ENCODE peak calls at places on chromosome 18, in ten cellular contexts. T, D, I, V, M, G, B, P, F and X are unnamed samples.

GRCh38 chr18:65735166-65735565 is 15.6 kb upstream of the CDH7 start:
- DNase-seq in I (no peak), P (no peak), M (no peak), V (no peak), F (no peak), T (no peak), G (no peak), D (no peak), B (no peak), X (no peak)

GRCh38 chr18:49921278-49922037 is 108.1 kb upstream of the ACAA2 start:
- DNase-seq in P (no peak), M (no peak), I (no peak), V (no peak), T (no peak), G (no peak), B (no peak), F (no peak), D (no peak), X (no peak)

GRCh38 chr18:3379685-3380084 is 70.3 kb upstream of the TGIF1 start:
- DNase-seq in G (no peak), D (no peak), M (no peak), V (no peak), T (no peak), I (no peak), P (no peak), F (no peak), B (no peak), X (no peak)

GRCh38 chr18:58580078-58580477 is 48.8 kb downstream of the ALPK2 start:
- DNase-seq in F (no peak), T (no peak), B (no peak), P (peak; percentile 43), D (peak; percentile 81), V (no peak), M (no peak), G (no peak), I (no peak), X (no peak)

GRCh38 chr18:51028201-51028805 is 1.7 kb upstream of the SMAD4 start:
- DNase-seq in T (no peak), F (no peak), M (no peak), B (no peak), D (peak; percentile 24), V (peak; percentile 57), P (peak; percentile 50), G (no peak), I (peak; percentile 43), X (no peak)

GRCh38 chr18:24140697-24141096 is 1.8 kb downstream of the CABYR start:
- DNase-seq in D (no peak), G (no peak), I (no peak), P (no peak), V (no peak), T (no peak), F (no peak), B (no peak), M (no peak), X (no peak)

GRCh38 chr18:6874316-6874715 is 144.8 kb downstream of the ARHGAP28 start:
- DNase-seq in V (no peak), B (no peak), G (no peak), D (no peak), F (no peak), M (no peak), P (peak; percentile 13), T (no peak), I (no peak), X (no peak)

GRCh38 chr18:22983175-22983574 is 50.0 kb downstream of the RBBP8 start:
- DNase-seq in I (no peak), D (peak; percentile 41), T (no peak), B (no peak), G (no peak), M (no peak), F (no peak), V (no peak), P (peak; percentile 64), X (no peak)

GRCh38 chr18:2656237-2657042 is 914 bp downstream of the SMCHD1 start:
- DNase-seq in T (peak; percentile 56), M (peak; percentile 90), I (peak; percentile 72), P (peak; percentile 31), D (peak; percentile 13), G (peak; percentile 72), V (peak; percentile 70), F (peak; percentile 47), B (peak; percentile 55), X (peak; percentile 60)

GRCh38 chr18:51614033-51614432 is 416.6 kb upstream of the MEX3C start:
- DNase-seq in D (peak; percentile 90), I (no peak), V (peak; percentile 81), F (peak; percentile 5), T (no peak), P (no peak), B (peak; percentile 55), M (no peak), G (peak; percentile 21), X (no peak)

GRCh38 chr18:48578289-48578688 is 39.5 kb downstream of the CTIF start:
- DNase-seq in B (no peak), T (no peak), F (no peak), I (no peak), G (no peak), D (no peak), V (no peak), P (no peak), M (no peak), X (no peak)

GRCh38 chr18:52063923-52064322 is 276.1 kb upstream of the DCC start:
- DNase-seq in D (no peak), T (no peak), F (no peak), P (no peak), G (no peak), V (no peak), B (no peak), I (no peak), M (no peak), X (no peak)

GRCh38 chr18:49677762-49678398 is 116.0 kb downstream of the LIPG start:
- DNase-seq in F (no peak), V (no peak), I (peak; percentile 44), G (no peak), D (no peak), P (no peak), T (no peak), B (no peak), M (no peak), X (no peak)

GRCh38 chr18:79070486-79070885 is 1.3 kb downstream of the ATP9B start:
- DNase-seq in V (peak; percentile 5), G (no peak), P (no peak), D (no peak), B (no peak), T (no peak), F (no peak), M (no peak), I (no peak), X (no peak)
- H3K9me3 ChIP-seq in V (peaks cover 28% of the 10 kb centered on the region), G (no peaks in the 10 kb centered on the region), P (peaks cover 2% of the 10 kb centered on the region), D (peaks cover 5% of the 10 kb centered on the region), B (no peaks in the 10 kb centered on the region), T (peaks cover 11% of the 10 kb centered on the region), F (no peaks in the 10 kb centered on the region), M (no peaks in the 10 kb centered on the region), I (no peaks in the 10 kb centered on the region), X (no peaks in the 10 kb centered on the region)

DNA sequence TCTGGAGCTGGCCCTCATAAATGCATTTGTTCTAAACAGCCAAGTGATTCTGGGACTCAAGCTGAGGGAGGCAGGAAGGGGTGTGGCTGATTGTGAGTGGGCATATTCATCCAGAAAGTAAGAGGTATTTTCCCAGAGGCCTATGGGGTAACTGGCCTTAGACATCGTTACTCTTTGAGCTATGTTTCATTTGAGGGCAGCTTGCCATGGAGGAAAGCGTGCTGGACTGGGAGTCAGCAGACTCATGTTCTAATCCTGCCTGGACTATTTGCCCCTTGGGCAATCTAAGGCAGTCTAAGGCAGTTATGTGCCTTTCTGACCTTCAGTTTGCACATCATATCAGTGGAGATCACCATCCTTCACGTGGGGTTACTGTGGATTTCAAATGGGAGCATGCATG is 93.5 kb upstream of the SLC14A2 start:
- DNase-seq in G (no peak), I (no peak), T (no peak), F (no peak), D (no peak), B (no peak), P (peak; percentile 22), V (no peak), M (no peak), X (no peak)
- H3K4me3 ChIP-seq in G (no peak overlapping the region), I (no peak overlapping the region), T (no peak overlapping the region), F (no peak overlapping the region), D (no peak overlapping the region), B (no peak overlapping the region), P (no peak overlapping the region), V (no peak overlapping the region), M (no peak overlapping the region), X (no peak overlapping the region)

DNA sequence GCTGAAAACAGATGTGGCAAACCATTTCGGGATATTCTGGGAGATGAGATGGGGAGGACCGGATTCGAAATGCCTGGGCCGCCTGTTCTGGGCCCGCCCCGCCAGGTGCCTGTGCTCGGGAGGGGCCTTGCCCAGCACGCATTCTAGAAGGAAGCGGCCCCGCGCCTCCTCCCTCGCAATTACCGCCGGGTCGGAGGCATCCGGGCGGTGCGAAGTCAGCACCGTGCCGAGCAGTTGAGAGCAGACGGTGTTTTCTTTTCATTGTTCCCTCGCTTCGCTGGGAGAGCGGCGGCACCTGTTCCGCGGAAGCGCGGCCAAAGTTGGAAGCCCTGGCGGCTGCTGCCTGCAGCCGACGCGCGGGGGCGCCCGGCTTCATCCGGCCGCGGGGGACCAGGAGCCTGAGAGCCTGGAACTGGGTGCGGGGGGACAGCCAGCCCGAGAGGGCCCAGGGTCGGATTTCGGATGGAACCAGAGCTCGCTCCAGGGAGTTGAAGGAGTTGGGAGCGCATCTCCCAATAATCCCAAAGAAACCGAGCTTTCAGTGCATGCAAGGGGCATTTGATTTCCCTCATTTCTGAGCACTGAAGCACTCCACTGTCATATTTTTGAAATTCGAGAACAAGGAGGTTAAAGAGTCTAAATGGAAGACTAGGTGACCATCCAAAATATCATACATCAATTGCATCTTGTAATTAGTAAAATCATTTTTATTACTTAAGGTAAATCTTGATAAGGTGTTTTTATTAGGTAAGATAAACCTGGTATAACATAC is 241.8 kb upstream of the RAB12 start:
- DNase-seq in F (peak; percentile 11), I (peak; percentile 53), M (peak; percentile 76), T (no peak), B (peak; percentile 37), G (peak; percentile 55), V (peak; percentile 92), D (peak; percentile 7), P (no peak), X (peak; percentile 70)
- H3K9me3 ChIP-seq in F (no peaks in the 10 kb centered on the region), I (no peaks in the 10 kb centered on the region), M (no peaks in the 10 kb centered on the region), T (no peaks in the 10 kb centered on the region), B (no peaks in the 10 kb centered on the region), G (no peaks in the 10 kb centered on the region), V (no peaks in the 10 kb centered on the region), D (no peaks in the 10 kb centered on the region), P (no peaks in the 10 kb centered on the region), X (no peaks in the 10 kb centered on the region)

DNA sequence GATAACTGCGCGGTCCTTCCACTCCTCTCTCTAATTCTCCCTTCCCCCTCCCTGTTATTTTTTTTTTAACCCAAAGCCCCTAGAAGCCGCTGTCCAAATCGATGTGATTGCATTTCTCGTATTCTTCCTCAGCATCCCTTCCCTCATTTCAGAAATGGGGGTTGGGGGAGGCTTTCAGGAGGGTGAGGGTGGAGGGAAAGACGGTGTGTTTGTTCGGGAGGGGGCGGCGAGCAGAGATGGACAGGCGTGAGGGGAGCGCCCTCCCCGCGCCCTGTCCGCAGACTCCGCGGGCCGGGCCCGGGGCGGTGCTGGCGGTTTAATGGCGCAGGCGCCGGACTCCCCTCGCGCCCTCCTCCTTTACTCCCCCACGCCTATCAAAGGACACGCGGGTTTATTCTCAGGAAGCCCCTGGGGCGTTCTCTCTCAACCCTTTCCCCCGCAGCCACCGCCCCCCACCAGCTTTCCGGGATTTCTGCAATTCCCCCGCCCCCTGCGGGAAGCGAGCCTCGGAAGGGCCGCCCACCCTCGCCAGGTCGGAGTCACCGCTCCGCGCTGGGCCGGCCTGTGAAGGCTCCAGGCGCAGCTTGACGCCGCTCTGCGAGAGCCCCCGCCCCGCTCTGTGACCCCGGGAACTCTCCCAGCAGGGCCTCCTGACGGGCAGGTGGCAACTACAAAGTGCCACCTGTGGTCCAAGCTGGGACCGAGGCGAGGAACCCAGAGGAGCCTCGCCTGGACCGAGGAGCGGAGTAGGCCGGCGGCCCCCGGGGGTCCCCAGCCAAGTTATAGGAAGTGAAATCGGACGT is 981 bp downstream of the ST8SIA3 start:
- DNase-seq in P (no peak), D (no peak), V (peak; percentile 90), T (no peak), B (peak; percentile 26), I (no peak), G (no peak), F (no peak), M (no peak), X (no peak)
- H3K4me3 ChIP-seq in P (no peak overlapping the region), D (no peak overlapping the region), V (peak overlapping the region; percentile 84), T (peak overlapping the region; percentile 29), B (no peak overlapping the region), I (no peak overlapping the region), G (peak overlapping the region; percentile 5), F (no peak overlapping the region), M (no peak overlapping the region), X (no peak overlapping the region)